ENCODE peak calls at places on chromosome 17, in seven cellular contexts. C, U, X, E, J, T and V are unnamed samples.

GRCh38 chr17:80103061-80103481 is 1.7 kb downstream of the GAA start:
- DNase-seq in C (no peak), U (no peak), X (no peak), E (no peak), J (no peak), T (peak; percentile 62), V (no peak)

GRCh38 chr17:7782237-7782636 is 51.8 kb upstream of the KDM6B start:
- DNase-seq in C (peak; percentile 61), U (no peak), X (no peak), E (no peak), J (peak; percentile 9), T (no peak), V (no peak)

GRCh38 chr17:8069587-8069860 is 18.0 kb downstream of the ALOX12B start:
- DNase-seq in C (no peak), U (no peak), X (no peak), E (no peak), J (no peak), T (no peak), V (no peak)

GRCh38 chr17:58278661-58279015 is 2.1 kb downstream of the MPO start:
- DNase-seq in C (no peak), U (no peak), X (no peak), E (no peak), J (no peak), T (no peak), V (no peak)

GRCh38 chr17:43880420-43880991 is 26.8 kb downstream of the MPP2 start:
- DNase-seq in C (no peak), U (peak; percentile 80), X (peak; percentile 33), E (no peak), J (peak; percentile 26), T (peak; percentile 53), V (peak; percentile 55)

GRCh38 chr17:69913241-69914015 is 161.6 kb upstream of the KCNJ16 start:
- DNase-seq in C (peak; percentile 28), U (no peak), X (no peak), E (no peak), J (peak; percentile 8), T (no peak), V (no peak)

GRCh38 chr17:27451906-27452305 is 4.3 kb upstream of the KSR1 start:
- DNase-seq in C (no peak), U (no peak), X (no peak), E (no peak), J (no peak), T (no peak), V (no peak)

GRCh38 chr17:77493238-77493812 is 352.6 kb downstream of the SEC14L1 start:
- DNase-seq in C (no peak), U (no peak), X (no peak), E (no peak), J (no peak), T (no peak), V (no peak)

GRCh38 chr17:35239823-35240222 is 3.0 kb upstream of the SLFN5 start:
- DNase-seq in C (peak; percentile 21), U (no peak), X (no peak), E (no peak), J (no peak), T (peak; percentile 34), V (no peak)

GRCh38 chr17:46878055-46878454 is 26.7 kb downstream of the WNT9B start:
- DNase-seq in C (no peak), U (no peak), X (no peak), E (no peak), J (no peak), T (no peak), V (no peak)

GRCh38 chr17:49546546-49547535 is 28.8 kb upstream of the NXPH3 start:
- DNase-seq in C (no peak), U (peak; percentile 35), X (no peak), E (no peak), J (no peak), T (no peak), V (no peak)

GRCh38 chr17:77738666-77739531 is 219.6 kb upstream of the TNRC6C start:
- DNase-seq in C (no peak), U (peak; percentile 22), X (no peak), E (no peak), J (no peak), T (no peak), V (no peak)

GRCh38 chr17:49000943-49001342 is 3.8 kb downstream of the IGF2BP1 start:
- DNase-seq in C (peak; percentile 81), U (no peak), X (no peak), E (no peak), J (no peak), T (no peak), V (no peak)

GRCh38 chr17:82608816-82609215 is 39.4 kb downstream of the WDR45B start:
- DNase-seq in C (no peak), U (no peak), X (no peak), E (no peak), J (no peak), T (no peak), V (no peak)

GRCh38 chr17:50557265-50558029 is 3.1 kb upstream of the CACNA1G start:
- DNase-seq in C (no peak), U (no peak), X (no peak), E (no peak), J (no peak), T (no peak), V (no peak)

GRCh38 chr17:14165672-14166071 is 71.0 kb downstream of the CDRT15 start:
- DNase-seq in C (no peak), U (no peak), X (no peak), E (no peak), J (no peak), T (peak; percentile 12), V (no peak)

GRCh38 chr17:2067559-2067958 is 12.7 kb downstream of the HIC1 start:
- DNase-seq in C (peak; percentile 56), U (no peak), X (no peak), E (no peak), J (no peak), T (no peak), V (no peak)

GRCh38 chr17:29346462-29346861 is 43.7 kb upstream of the TAOK1 start:
- DNase-seq in C (no peak), U (no peak), X (no peak), E (no peak), J (no peak), T (no peak), V (no peak)

GRCh38 chr17:15291674-15292361 is 26.7 kb upstream of the PMP22 start:
- DNase-seq in C (peak; percentile 46), U (no peak), X (no peak), E (no peak), J (no peak), T (no peak), V (no peak)

GRCh38 chr17:39867891-39868553 is at the start of gene ZPBP2:
- DNase-seq in C (no peak), U (peak; percentile 41), X (no peak), E (no peak), J (no peak), T (no peak), V (no peak)

GRCh38 chr17:77354721-77355455 is 214.1 kb downstream of the SEC14L1 start:
- DNase-seq in C (peak; percentile 98), U (peak; percentile 36), X (no peak), E (no peak), J (peak; percentile 97), T (peak; percentile 98), V (no peak)

GRCh38 chr17:82862758-82863645 is 23.2 kb upstream of the ZNF750 start:
- DNase-seq in C (no peak), U (no peak), X (no peak), E (no peak), J (no peak), T (no peak), V (no peak)

GRCh38 chr17:19991252-19991885 is 13.7 kb upstream of the AKAP10 start:
- DNase-seq in C (no peak), U (no peak), X (no peak), E (no peak), J (no peak), T (no peak), V (no peak)

DNA sequence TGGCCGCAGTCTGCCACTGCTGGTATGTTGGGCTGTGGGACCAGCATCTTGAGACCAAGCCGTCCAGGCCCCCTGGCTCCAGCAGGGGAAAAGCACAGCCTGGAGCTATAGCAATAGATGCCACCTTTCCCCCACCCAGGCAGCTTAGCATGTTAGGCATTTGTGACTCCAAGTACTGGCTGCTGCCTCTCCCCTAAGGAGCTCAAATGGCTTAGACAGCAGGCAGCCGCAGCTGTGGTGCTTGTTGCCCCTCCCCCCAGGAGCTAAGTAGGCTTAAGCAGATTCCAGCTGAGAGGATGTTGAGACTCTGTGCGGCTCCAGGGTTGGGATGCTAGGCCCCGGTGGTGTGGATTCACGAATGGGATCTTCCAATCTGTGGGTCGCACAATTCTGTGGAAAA is 88.8 kb upstream of the ANKFN1 start:
- DNase-seq in C (no peak), U (peak; percentile 68), X (no peak), E (no peak), J (no peak), T (peak; percentile 94), V (peak; percentile 70)
- H2AK5ac ChIP-seq in C (no peak overlapping the region), U (no peak overlapping the region), X (peak overlapping the region; percentile 88), E (no peak overlapping the region), J (no peak overlapping the region), T (no peak overlapping the region), V (no peak overlapping the region)

GRCh38 chr17:61528171-61528570 is 62.8 kb downstream of the NACA2 start:
- DNase-seq in C (no peak), U (no peak), X (no peak), E (no peak), J (no peak), T (no peak), V (no peak)
- H2BK120ac ChIP-seq in C (no peak overlapping the region), U (no peak overlapping the region), X (no peak overlapping the region), E (no peak overlapping the region), J (no peak overlapping the region), T (no peak overlapping the region), V (no peak overlapping the region)

DNA sequence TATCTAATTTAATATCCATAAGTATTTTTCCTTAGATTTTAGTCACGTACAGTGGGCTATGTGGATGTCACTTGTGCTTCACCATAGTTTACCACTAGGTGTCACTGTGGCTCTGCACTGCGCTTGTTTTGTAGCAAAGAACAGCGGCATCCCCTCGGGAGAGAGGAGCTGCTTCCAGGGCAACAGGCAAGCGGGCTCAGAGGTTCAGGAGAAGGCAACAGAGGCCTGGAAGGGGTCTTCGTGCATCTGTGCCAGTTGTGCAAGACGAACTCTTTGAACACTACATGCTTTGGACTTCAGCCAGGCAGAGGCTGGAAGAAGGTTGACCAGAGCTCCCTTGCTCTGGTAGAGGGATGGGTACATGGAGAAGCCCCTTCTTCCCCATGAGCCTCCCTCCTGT is 20.6 kb downstream of the CYB561 start:
- DNase-seq in C (peak; percentile 84), U (peak; percentile 85), X (peak; percentile 79), E (no peak), J (peak; percentile 84), T (peak; percentile 92), V (peak; percentile 82)
- H2AK5ac ChIP-seq in C (no peak overlapping the region), U (no peak overlapping the region), X (no peak overlapping the region), E (no peak overlapping the region), J (no peak overlapping the region), T (no peak overlapping the region), V (no peak overlapping the region)

DNA sequence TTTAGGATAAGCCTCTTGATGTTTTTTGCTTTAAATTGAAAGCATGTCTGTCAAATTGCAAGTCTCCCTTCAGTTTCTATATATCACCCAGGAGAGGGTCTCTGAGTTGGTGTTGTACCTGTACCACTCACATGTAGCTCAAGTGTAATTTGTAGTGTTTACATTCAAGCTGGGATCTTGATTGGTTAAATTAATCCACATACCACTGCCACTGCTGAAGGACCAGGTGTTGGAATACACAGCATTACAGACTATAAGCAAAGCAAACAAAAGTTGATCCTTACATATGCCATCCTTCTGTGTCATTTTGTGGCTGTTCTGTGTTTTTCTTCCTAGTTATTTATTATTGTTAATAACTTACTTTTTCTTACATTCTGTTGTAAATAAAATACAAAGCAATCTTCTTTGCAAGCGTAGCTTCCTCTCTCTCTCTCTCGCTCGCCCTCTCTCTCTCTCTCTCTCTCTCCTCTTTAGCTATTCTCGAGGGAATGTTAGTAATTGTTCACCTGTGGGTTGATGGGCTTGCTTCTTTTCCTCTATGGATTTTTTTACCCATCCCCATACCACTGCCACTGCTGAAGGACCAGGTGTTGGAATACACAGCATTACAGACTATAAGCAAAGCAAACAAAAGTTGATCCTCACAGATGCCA is 20.8 kb upstream of the NOL11 start:
- DNase-seq in C (no peak), U (no peak), X (no peak), E (no peak), J (no peak), T (peak; percentile 49), V (no peak)
- H2BK120ac ChIP-seq in C (no peak overlapping the region), U (no peak overlapping the region), X (no peak overlapping the region), E (no peak overlapping the region), J (no peak overlapping the region), T (no peak overlapping the region), V (no peak overlapping the region)